ENCODE peak calls at places on chromosomes 5 and 9, in four cellular contexts. U, Z, V and G are unnamed samples.

GRCh38 chr9:110126986-110127864 is 80.7 kb downstream of the C9orf152 start:
- DNase-seq in V (no peak), U (no peak), Z (no peak), G (peak)

GRCh38 chr9:76691761-76692313 is 72.4 kb upstream of the PCA3 start:
- DNase-seq in Z (no peak), U (no peak), V (no peak), G (peak)

GRCh38 chr5:57887851-57888621 is 405.4 kb upstream of the ACTBL2 start:
- DNase-seq in U (peak), V (no peak), Z (peak), G (peak)

GRCh38 chr9:5002811-5003210 is 17.7 kb downstream of the JAK2 start:
- DNase-seq in Z (no peak), V (no peak), U (peak), G (no peak)

GRCh38 chr5:65986050-65986451 is 59.7 kb downstream of the ERBIN start:
- DNase-seq in V (no peak), Z (no peak), U (peak), G (peak)

GRCh38 chr5:154477382-154478223 is 424 bp downstream of the HAND1 start:
- DNase-seq in V (no peak), U (no peak), Z (peak), G (no peak)

GRCh38 chr9:18907927-18908625 is 124.9 kb downstream of the SAXO1 start:
- DNase-seq in U (no peak), Z (no peak), V (no peak), G (no peak)

GRCh38 chr5:160150381-160150780 is 31.1 kb upstream of the PWWP2A start:
- DNase-seq in Z (no peak), V (no peak), U (no peak), G (no peak)

GRCh38 chr9:3058409-3058808 is 214.5 kb upstream of the PUM3 start:
- DNase-seq in U (no peak), Z (no peak), V (no peak), G (no peak)

GRCh38 chr5:154663424-154663823 is 91.8 kb upstream of the LARP1 start:
- DNase-seq in Z (no peak), V (no peak), U (no peak), G (no peak)

GRCh38 chr5:128674837-128675446 is 136.9 kb upstream of the FBN2 start:
- DNase-seq in V (no peak), Z (peak), U (peak), G (peak)

GRCh38 chr9:37029304-37029775 is 4.7 kb downstream of the PAX5 start:
- DNase-seq in V (no peak), U (no peak), Z (no peak), G (no peak)

GRCh38 chr9:125631391-125632085 is 75.5 kb downstream of the MAPKAP1 start:
- DNase-seq in Z (peak), V (no peak), U (peak), G (peak)

GRCh38 chr5:135491552-135492318 is 39.6 kb upstream of the TIFAB start:
- DNase-seq in V (no peak), Z (no peak), U (no peak), G (no peak)

GRCh38 chr5:153704110-153704509 is 213.6 kb downstream of the GRIA1 start:
- DNase-seq in V (no peak), Z (no peak), U (no peak), G (no peak)

GRCh38 chr5:54217826-54218503 is 92.4 kb downstream of the ARL15 start:
- DNase-seq in U (peak), Z (peak), V (no peak), G (peak)

GRCh38 chr9:110821064-110821463 is 152.5 kb downstream of the MUSK start:
- DNase-seq in U (no peak), Z (no peak), V (no peak), G (no peak)

GRCh38 chr5:72818866-72819534 is 2.5 kb downstream of the TNPO1 start:
- DNase-seq in V (no peak), U (peak), Z (peak), G (peak)

GRCh38 chr9:116589392-116590354 is 97.4 kb upstream of the TRIM32 start:
- DNase-seq in V (no peak), U (peak), Z (peak), G (peak)

GRCh38 chr9:98727428-98727827 is 18.7 kb upstream of the GABBR2 start:
- DNase-seq in U (no peak), Z (no peak), V (no peak), G (no peak)

GRCh38 chr5:146633273-146633672 is 117.3 kb upstream of the GPR151 start:
- DNase-seq in U (no peak), Z (no peak), V (no peak), G (no peak)

GRCh38 chr5:92309336-92309991 is 926.3 kb upstream of the ARRDC3 start:
- DNase-seq in V (no peak), Z (peak), U (peak), G (peak)

GRCh38 chr5:94776167-94776566 is 157.7 kb downstream of the SLF1 start:
- DNase-seq in V (no peak), Z (no peak), U (peak), G (no peak)

GRCh38 chr5:172860520-172861443 is 26.7 kb downstream of the ERGIC1 start:
- DNase-seq in V (no peak), Z (no peak), U (peak), G (peak)

GRCh38 chr9:72038890-72039410 is 21.5 kb downstream of the C9orf57 start:
- DNase-seq in U (peak), V (no peak), Z (peak), G (peak)

GRCh38 chr9:123425836-123426365 is 69.9 kb downstream of the CRB2 start:
- DNase-seq in U (no peak), Z (no peak), V (no peak), G (no peak)

GRCh38 chr5:72377920-72378635 is 57.9 kb downstream of the PTCD2 start:
- DNase-seq in V (no peak), Z (no peak), U (no peak), G (peak)

GRCh38 chr5:172647341-172648007 is 6.4 kb downstream of the NEURL1B start:
- DNase-seq in U (no peak), Z (no peak), V (no peak), G (no peak)

GRCh38 chr5:113089653-113090335 is 113.2 kb downstream of the DCP2 start:
- DNase-seq in V (peak), Z (no peak), U (no peak), G (peak)

GRCh38 chr5:78626009-78626571 is 22.5 kb downstream of the LHFPL2 start:
- DNase-seq in U (no peak), V (peak), Z (no peak), G (no peak)

GRCh38 chr5:54738118-54738972 is 220.8 kb downstream of the SNX18 start:
- DNase-seq in V (peak), Z (no peak), U (peak), G (peak)

GRCh38 chr5:80481019-80481893 is 6.6 kb upstream of the FAM151B start:
- DNase-seq in V (no peak), Z (peak), U (peak), G (peak)

GRCh38 chr9:76049341-76049740 is 158.9 kb downstream of the PCSK5 start:
- DNase-seq in V (no peak), U (no peak), Z (no peak), G (no peak)

GRCh38 chr9:84471816-84472215 is 131.3 kb upstream of the SLC28A3 start:
- DNase-seq in U (no peak), Z (no peak), V (no peak), G (peak)

GRCh38 chr9:15262581-15262980 is 44.4 kb downstream of the TTC39B start:
- DNase-seq in V (no peak), U (no peak), Z (no peak), G (no peak)

GRCh38 chr5:168765220-168766037 is 186.3 kb upstream of the PANK3 start:
- DNase-seq in Z (no peak), V (no peak), U (peak), G (peak)

GRCh38 chr9:112348993-112349333 is 15.5 kb upstream of the PTBP3 start:
- DNase-seq in Z (no peak), V (no peak), U (no peak), G (no peak)

GRCh38 chr5:109688647-109688998 is 1.1 kb upstream of the MAN2A1 start:
- DNase-seq in Z (no peak), U (no peak), V (no peak), G (peak)

GRCh38 chr9:136576269-136576626 is 30.4 kb upstream of the NOTCH1 start:
- DNase-seq in V (no peak), Z (peak), U (no peak), G (no peak)

GRCh38 chr9:129487658-129488483 is 133.0 kb downstream of the C9orf50 start:
- DNase-seq in U (peak), V (no peak), Z (peak), G (peak)
- TF ChIP-seq CTCF in U (no peak), V (no peak), Z (no peak), G (no peak)

GRCh38 chr5:1883925-1884637 is 1.4 kb upstream of the IRX4 start:
- DNase-seq in U (no peak), Z (no peak), V (no peak), G (no peak)
- H3K4me3 ChIP-seq in U (no peak), Z (peak), V (peak), G (no peak)

GRCh38 chr5:2006193-2006970 is 123.7 kb upstream of the IRX4 start:
- DNase-seq in Z (no peak), U (no peak), V (peak), G (no peak)
- TF ChIP-seq CTCF in Z (no peak), U (no peak), V (no peak), G (no peak)

DNA sequence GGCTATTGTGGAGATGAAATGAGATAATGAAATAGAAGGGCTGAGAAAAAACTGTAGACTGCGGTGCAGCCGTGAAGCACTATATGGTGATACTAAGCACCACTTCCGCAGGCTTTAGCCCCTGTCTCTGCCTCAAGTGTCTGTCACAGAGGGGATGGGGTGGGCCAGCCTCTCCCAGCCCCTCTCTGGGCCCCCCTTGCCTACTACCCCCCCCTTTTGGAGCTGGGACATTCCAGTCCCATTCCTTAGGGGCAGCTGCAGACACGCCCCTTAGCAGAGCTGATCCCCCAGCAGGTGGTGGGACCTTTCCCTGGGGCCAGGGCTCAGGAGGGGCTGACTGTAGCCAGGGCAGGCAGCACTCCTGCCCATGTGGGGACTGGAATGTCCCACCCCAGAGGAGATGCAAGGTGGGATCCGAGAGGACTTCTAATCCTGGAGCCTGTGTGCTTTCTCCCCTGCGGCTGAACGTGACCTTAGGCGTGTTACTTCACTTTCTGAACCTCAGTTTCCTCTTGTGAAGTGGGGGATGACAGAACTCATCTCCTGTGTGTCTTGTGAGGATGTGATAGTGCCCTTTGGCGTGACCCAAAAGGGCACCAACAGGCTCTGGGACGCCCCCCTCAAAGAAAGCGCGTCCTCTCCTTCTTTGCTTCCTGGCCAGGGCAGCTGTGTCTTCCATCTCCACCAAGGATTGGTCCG is 2.0 kb downstream of the N4BP3 start:
- DNase-seq in Z (no peak), U (no peak), V (no peak), G (no peak)
- H3K4me3 ChIP-seq in Z (no peak), U (no peak), V (no peak), G (no peak)

DNA sequence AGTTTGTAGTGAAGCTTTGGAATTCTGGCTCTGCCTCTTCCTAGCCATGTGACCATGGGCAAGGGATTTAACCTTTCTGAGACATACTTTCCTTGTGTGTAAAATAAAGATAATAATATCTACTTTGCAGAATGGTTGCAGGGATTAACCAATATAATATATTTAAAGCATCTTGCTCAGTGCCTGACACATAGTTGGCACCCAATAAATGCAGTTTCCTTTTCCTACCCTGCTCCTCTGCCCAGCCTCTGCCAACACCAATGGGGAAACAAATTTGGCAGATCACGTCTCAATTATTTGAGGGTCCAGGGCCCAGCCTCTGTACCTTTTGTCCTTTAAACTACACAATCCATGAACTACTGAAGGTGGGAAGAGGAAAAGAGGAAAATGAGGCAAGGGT is 91.1 kb downstream of the NRG2 start:
- DNase-seq in Z (no peak), U (no peak), V (no peak), G (no peak)
- TF ChIP-seq CTCF in Z (no peak), U (no peak), V (no peak), G (no peak)

GRCh38 chr9:130446111-130446861 is 1.5 kb downstream of the ASS1 start:
- DNase-seq in V (peak), U (peak), Z (no peak), G (peak)
- H3K4me3 ChIP-seq in V (peak), U (peak), Z (no peak), G (peak)

GRCh38 chr9:134025606-134026541 is 593 bp downstream of the BRD3OS start:
- DNase-seq in U (peak), Z (peak), V (no peak), G (peak)
- TF ChIP-seq CTCF in U (peak), Z (no peak), V (no peak), G (peak)

GRCh38 chr5:133384903-133385302 is 227.4 kb downstream of the FSTL4 start:
- DNase-seq in V (no peak), Z (no peak), U (no peak), G (no peak)
- H3K4me3 ChIP-seq in V (no peak), Z (no peak), U (no peak), G (no peak)

DNA sequence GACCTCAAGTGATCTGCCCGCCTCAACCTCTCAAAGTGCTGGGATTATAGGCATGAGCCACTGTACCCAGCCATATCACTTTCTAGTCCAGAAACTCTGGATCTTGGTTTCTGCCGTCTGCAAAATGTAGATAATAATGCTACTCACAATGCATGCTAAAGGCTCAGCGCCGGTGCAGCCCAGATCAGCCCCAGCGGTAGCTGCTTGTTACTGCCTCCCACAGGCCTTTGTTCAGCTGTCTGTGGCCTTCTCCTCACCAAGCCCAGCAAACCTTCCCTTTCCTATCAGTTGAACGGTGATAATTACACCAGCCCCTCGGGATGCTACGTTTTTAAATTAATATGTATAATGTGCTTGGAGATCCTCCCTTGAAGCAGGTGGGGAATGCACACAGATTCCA is 26.2 kb upstream of the MSX2 start:
- DNase-seq in U (no peak), Z (no peak), V (no peak), G (no peak)
- TF ChIP-seq CTCF in U (no peak), Z (no peak), V (no peak), G (no peak)